ENCODE peak calls at places on chromosomes 3 and 15, in nine cellular contexts. One of them, this sample, is unnamed.

GRCh38 chr15:96332854-96333193 is 2.3 kb downstream of the NR2F2 start:
- DNase-seq in transverse colon: no peak
- DNase-seq in upper lobe of left lung: no peak
- DNase-seq in HepG2: no peak
- DNase-seq in A549: no peak
- DNase-seq in ovary: no peak
- DNase-seq in H1: no peak
- DNase-seq in K562: no peak
- DNase-seq in sigmoid colon: no peak
- DNase-seq in this sample: no peak

GRCh38 chr3:146598486-146598885 is 6.7 kb downstream of the PLSCR5 start:
- DNase-seq in upper lobe of left lung: no peak
- DNase-seq in transverse colon: no peak
- DNase-seq in K562: no peak
- DNase-seq in A549: no peak
- DNase-seq in HepG2: no peak
- DNase-seq in ovary: no peak
- DNase-seq in sigmoid colon: no peak
- DNase-seq in H1: no peak
- DNase-seq in this sample: no peak

GRCh38 chr3:177792363-177793030 is 595.2 kb upstream of the TBL1XR1 start:
- DNase-seq in H1: no peak
- DNase-seq in sigmoid colon: no peak
- DNase-seq in K562: no peak
- DNase-seq in ovary: no peak
- DNase-seq in upper lobe of left lung: no peak
- DNase-seq in transverse colon: no peak
- DNase-seq in A549: no peak
- DNase-seq in HepG2: no peak
- DNase-seq in this sample: no peak

GRCh38 chr3:16884748-16885587 is at the start of gene PLCL2:
- DNase-seq in A549: peak
- DNase-seq in H1: no peak
- DNase-seq in K562: peak
- DNase-seq in ovary: peak
- DNase-seq in HepG2: no peak
- DNase-seq in transverse colon: peak
- DNase-seq in sigmoid colon: peak
- DNase-seq in upper lobe of left lung: peak
- DNase-seq in this sample: peak

GRCh38 chr15:68360716-68361115 is 71.2 kb downstream of the ITGA11 start:
- DNase-seq in HepG2: no peak
- DNase-seq in A549: no peak
- DNase-seq in K562: no peak
- DNase-seq in H1: no peak
- DNase-seq in transverse colon: no peak
- DNase-seq in ovary: no peak
- DNase-seq in upper lobe of left lung: no peak
- DNase-seq in sigmoid colon: no peak
- DNase-seq in this sample: no peak

GRCh38 chr3:125161607-125162219 is 50.8 kb downstream of the SLC12A8 start:
- DNase-seq in K562: no peak
- DNase-seq in A549: no peak
- DNase-seq in HepG2: no peak
- DNase-seq in transverse colon: no peak
- DNase-seq in upper lobe of left lung: no peak
- DNase-seq in sigmoid colon: no peak
- DNase-seq in ovary: no peak
- DNase-seq in H1: no peak
- DNase-seq in this sample: peak

GRCh38 chr3:12294885-12295580 is 6.2 kb downstream of the PPARG start:
- DNase-seq in H1: no peak
- DNase-seq in transverse colon: no peak
- DNase-seq in sigmoid colon: no peak
- DNase-seq in A549: peak
- DNase-seq in HepG2: no peak
- DNase-seq in ovary: no peak
- DNase-seq in K562: no peak
- DNase-seq in upper lobe of left lung: no peak
- DNase-seq in this sample: no peak

GRCh38 chr15:39198044-39198625 is 382.7 kb upstream of the THBS1 start:
- DNase-seq in K562: no peak
- DNase-seq in sigmoid colon: no peak
- DNase-seq in H1: no peak
- DNase-seq in HepG2: no peak
- DNase-seq in A549: no peak
- DNase-seq in ovary: no peak
- DNase-seq in transverse colon: no peak
- DNase-seq in upper lobe of left lung: no peak
- DNase-seq in this sample: no peak

DNA sequence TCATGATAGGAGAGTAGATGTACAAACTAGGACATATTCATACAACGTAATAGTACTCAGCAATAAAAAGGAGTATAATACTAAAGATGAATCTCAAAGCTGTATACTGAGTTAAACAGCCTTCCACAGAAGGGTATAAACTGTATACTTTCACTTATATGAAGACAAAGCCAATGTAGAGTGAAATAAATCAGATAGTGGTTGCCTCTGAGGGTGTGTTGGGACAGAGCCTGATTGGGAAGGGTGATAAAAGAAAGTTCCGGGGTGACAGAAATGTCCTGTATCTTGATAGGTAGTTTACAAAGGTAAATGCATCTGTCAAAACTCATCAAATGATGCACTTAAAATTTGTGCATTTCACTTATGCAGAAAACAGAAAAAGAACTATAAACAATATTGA is 122.5 kb downstream of the ADAM10 start:
- DNase-seq in H1: no peak
- DNase-seq in sigmoid colon: no peak
- DNase-seq in K562: no peak
- DNase-seq in transverse colon: no peak
- DNase-seq in upper lobe of left lung: no peak
- DNase-seq in A549: no peak
- DNase-seq in ovary: no peak
- DNase-seq in HepG2: no peak
- DNase-seq in this sample: no peak
- H3K27ac ChIP-seq in H1: no peak
- H3K27ac ChIP-seq in sigmoid colon: peak
- H3K27ac ChIP-seq in K562: no peak
- H3K27ac ChIP-seq in transverse colon: peak
- H3K27ac ChIP-seq in upper lobe of left lung: peak
- H3K27ac ChIP-seq in A549: no peak
- H3K27ac ChIP-seq in ovary: no peak
- H3K27ac ChIP-seq in HepG2: no peak
- H3K27ac ChIP-seq in this sample: no peak

GRCh38 chr15:100781061-100781960 is 98.3 kb upstream of the ALDH1A3 start:
- DNase-seq in transverse colon: no peak
- DNase-seq in K562: no peak
- DNase-seq in sigmoid colon: peak
- DNase-seq in HepG2: no peak
- DNase-seq in H1: no peak
- DNase-seq in ovary: no peak
- DNase-seq in A549: no peak
- DNase-seq in upper lobe of left lung: no peak
- DNase-seq in this sample: no peak

GRCh38 chr15:100778831-100779288 is 100.8 kb upstream of the ALDH1A3 start:
- DNase-seq in A549: no peak
- DNase-seq in HepG2: no peak
- DNase-seq in ovary: no peak
- DNase-seq in H1: no peak
- DNase-seq in K562: no peak
- DNase-seq in upper lobe of left lung: no peak
- DNase-seq in transverse colon: no peak
- DNase-seq in sigmoid colon: peak
- DNase-seq in this sample: no peak

GRCh38 chr15:100781961-100782525 is 97.6 kb upstream of the ALDH1A3 start:
- DNase-seq in transverse colon: no peak
- DNase-seq in HepG2: no peak
- DNase-seq in K562: no peak
- DNase-seq in H1: peak
- DNase-seq in ovary: no peak
- DNase-seq in upper lobe of left lung: no peak
- DNase-seq in A549: no peak
- DNase-seq in sigmoid colon: peak
- DNase-seq in this sample: no peak

GRCh38 chr15:100779331-100780207 is 100.1 kb upstream of the ALDH1A3 start:
- DNase-seq in K562: no peak
- DNase-seq in H1: no peak
- DNase-seq in sigmoid colon: peak
- DNase-seq in upper lobe of left lung: no peak
- DNase-seq in transverse colon: no peak
- DNase-seq in A549: no peak
- DNase-seq in ovary: no peak
- DNase-seq in HepG2: no peak
- DNase-seq in this sample: no peak

DNA sequence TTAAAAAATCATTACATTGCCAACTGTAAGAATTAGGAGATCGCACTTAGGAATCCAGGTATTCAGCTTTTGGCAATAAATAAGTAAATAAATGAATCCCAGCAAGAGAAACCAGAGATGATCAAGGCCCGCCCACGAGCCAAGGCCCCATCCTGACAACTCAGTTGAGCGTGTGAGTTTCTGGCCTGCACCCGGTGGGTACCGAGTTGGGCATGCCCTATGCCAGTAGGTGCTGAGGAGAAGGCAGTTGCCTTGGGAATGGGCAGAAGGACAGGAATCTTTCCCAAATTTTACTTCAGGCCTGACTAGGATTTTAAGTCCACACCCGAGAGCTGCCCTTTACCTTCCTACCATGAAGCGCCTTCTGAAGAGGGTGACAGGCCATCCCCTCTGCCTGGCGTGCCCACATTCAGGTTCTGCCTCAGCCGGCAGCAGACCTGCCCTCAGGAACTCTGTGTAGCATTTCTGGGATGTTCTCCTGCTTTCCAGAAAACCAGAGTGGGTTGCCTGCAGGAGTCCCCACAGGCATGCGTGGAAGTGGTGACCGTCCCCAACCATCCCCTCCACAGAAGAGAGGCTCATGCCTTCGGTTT is 99.3 kb upstream of the ALDH1A3 start:
- DNase-seq in sigmoid colon: peak
- DNase-seq in ovary: no peak
- DNase-seq in upper lobe of left lung: no peak
- DNase-seq in K562: no peak
- DNase-seq in HepG2: no peak
- DNase-seq in A549: no peak
- DNase-seq in H1: no peak
- DNase-seq in transverse colon: no peak
- DNase-seq in this sample: no peak
- TF ChIP-seq EP300 in sigmoid colon: no peak
- TF ChIP-seq EP300 in ovary: no peak
- TF ChIP-seq EP300 in upper lobe of left lung: no peak
- TF ChIP-seq EP300 in K562: no peak
- TF ChIP-seq EP300 in HepG2: no peak
- TF ChIP-seq EP300 in A549: no peak
- TF ChIP-seq EP300 in H1: no peak
- TF ChIP-seq EP300 in transverse colon: no peak
- TF ChIP-seq EP300 in this sample: no peak

GRCh38 chr3:24160424-24160823 is 215.3 kb downstream of the NR1D2 start:
- DNase-seq in ovary: no peak
- DNase-seq in A549: no peak
- DNase-seq in sigmoid colon: no peak
- DNase-seq in K562: no peak
- DNase-seq in H1: no peak
- DNase-seq in transverse colon: no peak
- DNase-seq in upper lobe of left lung: no peak
- DNase-seq in HepG2: no peak
- DNase-seq in this sample: no peak

GRCh38 chr3:24165583-24165982 is 220.5 kb downstream of the NR1D2 start:
- DNase-seq in ovary: no peak
- DNase-seq in K562: no peak
- DNase-seq in H1: no peak
- DNase-seq in sigmoid colon: no peak
- DNase-seq in A549: no peak
- DNase-seq in transverse colon: no peak
- DNase-seq in upper lobe of left lung: no peak
- DNase-seq in HepG2: no peak
- DNase-seq in this sample: no peak

GRCh38 chr3:24164967-24165366 is 219.9 kb downstream of the NR1D2 start:
- DNase-seq in H1: no peak
- DNase-seq in sigmoid colon: no peak
- DNase-seq in K562: no peak
- DNase-seq in ovary: no peak
- DNase-seq in HepG2: no peak
- DNase-seq in upper lobe of left lung: no peak
- DNase-seq in transverse colon: no peak
- DNase-seq in A549: no peak
- DNase-seq in this sample: no peak

GRCh38 chr3:24158756-24159155 is 213.7 kb downstream of the NR1D2 start:
- DNase-seq in upper lobe of left lung: no peak
- DNase-seq in ovary: no peak
- DNase-seq in sigmoid colon: no peak
- DNase-seq in H1: no peak
- DNase-seq in HepG2: no peak
- DNase-seq in transverse colon: no peak
- DNase-seq in K562: no peak
- DNase-seq in A549: no peak
- DNase-seq in this sample: no peak

DNA sequence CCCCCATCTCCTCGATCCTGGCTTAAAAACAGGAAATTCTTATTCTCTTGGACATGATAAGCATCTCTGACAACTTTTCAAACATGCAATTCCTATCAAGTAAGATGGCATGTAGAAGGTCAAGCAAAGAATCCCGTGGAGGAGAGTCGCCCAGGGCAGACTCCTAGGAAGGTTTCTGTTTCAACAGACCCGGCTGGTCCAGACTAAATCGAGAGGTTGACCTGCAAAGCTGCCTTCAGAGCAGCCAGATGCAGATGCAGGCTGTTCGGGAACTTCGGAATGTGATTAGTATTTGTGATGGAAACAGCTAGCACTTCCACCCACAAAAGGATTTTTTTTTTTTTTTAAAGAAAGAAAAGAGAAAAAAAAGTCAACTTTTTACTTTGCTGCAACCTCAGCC is 216.8 kb downstream of the NR1D2 start:
- DNase-seq in transverse colon: no peak
- DNase-seq in sigmoid colon: no peak
- DNase-seq in ovary: no peak
- DNase-seq in K562: no peak
- DNase-seq in H1: no peak
- DNase-seq in upper lobe of left lung: no peak
- DNase-seq in HepG2: no peak
- DNase-seq in A549: no peak
- DNase-seq in this sample: no peak
- H3K4me3 ChIP-seq in transverse colon: no peak
- H3K4me3 ChIP-seq in sigmoid colon: no peak
- H3K4me3 ChIP-seq in ovary: no peak
- H3K4me3 ChIP-seq in K562: no peak
- H3K4me3 ChIP-seq in H1: no peak
- H3K4me3 ChIP-seq in upper lobe of left lung: no peak
- H3K4me3 ChIP-seq in HepG2: no peak
- H3K4me3 ChIP-seq in A549: no peak
- H3K4me3 ChIP-seq in this sample: no peak

DNA sequence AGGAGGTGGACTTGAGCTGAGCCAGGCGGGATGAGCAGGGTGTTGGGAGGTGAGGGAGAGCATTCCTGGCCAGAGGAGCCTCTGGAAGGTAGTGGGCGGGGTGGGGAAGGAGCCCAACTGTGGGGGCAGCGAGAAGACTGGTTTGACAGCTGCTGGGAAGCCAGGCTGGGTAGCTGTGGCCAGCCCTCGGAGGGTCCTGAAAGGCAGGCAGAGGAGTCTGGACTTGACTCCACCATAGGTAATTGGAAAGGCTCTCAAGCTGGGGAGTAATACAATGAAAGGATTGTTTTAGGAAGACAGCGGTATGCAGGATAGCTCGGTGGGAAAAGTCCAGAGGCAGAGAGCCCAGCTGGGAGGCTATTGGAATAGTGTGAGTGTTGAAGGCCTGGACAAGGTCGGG is 17.2 kb downstream of the EPHB3 start:
- DNase-seq in H1: no peak
- DNase-seq in ovary: no peak
- DNase-seq in HepG2: peak
- DNase-seq in transverse colon: no peak
- DNase-seq in K562: no peak
- DNase-seq in sigmoid colon: no peak
- DNase-seq in upper lobe of left lung: no peak
- DNase-seq in A549: no peak
- DNase-seq in this sample: no peak
- H3K27ac ChIP-seq in H1: no peak
- H3K27ac ChIP-seq in ovary: no peak
- H3K27ac ChIP-seq in HepG2: no peak
- H3K27ac ChIP-seq in transverse colon: no peak
- H3K27ac ChIP-seq in K562: no peak
- H3K27ac ChIP-seq in sigmoid colon: no peak
- H3K27ac ChIP-seq in upper lobe of left lung: no peak
- H3K27ac ChIP-seq in A549: no peak
- H3K27ac ChIP-seq in this sample: no peak